ENCODE peak calls at places on chromosomes 13 and 19, in five cellular contexts. X is heart left ventricle, A is OCI-LY7, L is neuronal stem cell, O is fibroblast of lung. Z is an unnamed sample. For H3K4me1, the result is how much of the 10 kb centered on the place peaks cover.

GRCh38 chr13:82688400-82688999 is 1193.8 kb downstream of the SLITRK1 start:
- DNase-seq in O (peak), X (no peak), L (no peak), A (no peak), Z (no peak)

GRCh38 chr13:46170687-46171086 is 11.3 kb downstream of the LCP1 start:
- DNase-seq in X (no peak), O (no peak), A (peak), L (peak), Z (no peak)

GRCh38 chr13:41050041-41050440 is 11.3 kb upstream of the WBP4 start:
- DNase-seq in X (no peak), O (no peak), L (no peak), A (no peak), Z (no peak)

GRCh38 chr19:45075215-45076028 is 856 bp downstream of the ZNF296 start:
- DNase-seq in O (peak), X (peak), L (no peak), A (peak), Z (peak)

GRCh38 chr19:3450796-3451411 is 29.4 kb downstream of the SMIM24 start:
- DNase-seq in A (no peak), L (no peak), O (peak), X (peak), Z (peak)

GRCh38 chr19:10751109-10751972 is 33.5 kb downstream of the DNM2 start:
- DNase-seq in A (no peak), L (no peak), O (no peak), X (peak), Z (no peak)

GRCh38 chr19:47897857-47898256 is 11.7 kb upstream of the SULT2A1 start:
- DNase-seq in L (no peak), X (no peak), O (no peak), A (no peak), Z (no peak)

GRCh38 chr19:40553885-40554857 is 22.5 kb upstream of the SHKBP1 start:
- DNase-seq in L (no peak), A (no peak), X (no peak), O (no peak), Z (no peak)

GRCh38 chr19:13074378-13074777 is 28.3 kb downstream of the LYL1 start:
- DNase-seq in O (no peak), L (no peak), A (no peak), X (no peak), Z (no peak)

GRCh38 chr13:42883142-42883541 is 101.8 kb downstream of the FAM216B start:
- DNase-seq in L (no peak), X (no peak), O (no peak), A (no peak), Z (no peak)

GRCh38 chr13:90868321-90868920 is 479.1 kb upstream of the MIR17HG start:
- DNase-seq in A (peak), L (peak), X (no peak), O (peak), Z (no peak)

GRCh38 chr19:18834644-18834984 is 2.9 kb downstream of the UPF1 start:
- DNase-seq in A (no peak), L (no peak), O (no peak), X (no peak), Z (no peak)

GRCh38 chr19:55676384-55676783 is 1.4 kb downstream of the EPN1 start:
- DNase-seq in O (peak), L (no peak), A (peak), X (no peak), Z (peak)

GRCh38 chr19:30931307-30931706 is 417.9 kb downstream of the TSHZ3 start:
- DNase-seq in L (no peak), A (no peak), O (no peak), X (no peak), Z (no peak)

GRCh38 chr13:107205318-107206112 is 637.6 kb upstream of the ARGLU1 start:
- DNase-seq in X (peak), O (peak), L (peak), A (peak), Z (peak)

GRCh38 chr13:21045101-21045500 is 16.3 kb downstream of the LATS2 start:
- DNase-seq in O (no peak), L (no peak), A (no peak), X (no peak), Z (no peak)

GRCh38 chr13:21046203-21046602 is 15.2 kb downstream of the LATS2 start:
- DNase-seq in A (no peak), X (no peak), L (no peak), O (no peak), Z (no peak)

GRCh38 chr13:21047087-21047486 is 14.3 kb downstream of the LATS2 start:
- DNase-seq in L (no peak), A (no peak), O (no peak), X (no peak), Z (peak)

GRCh38 chr13:21040120-21040834 is 21.1 kb downstream of the LATS2 start:
- DNase-seq in L (no peak), A (no peak), X (no peak), O (no peak), Z (no peak)

DNA sequence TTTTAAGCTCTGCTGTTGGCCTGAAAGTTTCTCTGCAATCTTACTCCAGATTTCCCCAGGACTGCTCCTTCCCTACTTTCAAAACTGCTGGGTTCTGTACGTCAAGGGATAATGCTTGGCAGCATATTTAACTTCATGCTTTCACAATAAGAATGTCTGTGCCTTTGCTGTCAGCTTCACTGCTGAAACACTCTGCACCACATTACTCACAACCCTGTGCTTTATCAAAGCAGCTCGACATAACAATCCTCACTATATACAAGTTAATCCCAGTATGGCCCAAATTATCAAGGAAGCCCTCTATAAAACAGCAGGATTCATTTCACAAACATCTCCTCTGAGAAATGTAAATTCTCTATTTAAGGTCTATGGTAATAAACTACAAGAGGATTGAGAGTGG is 17.5 kb downstream of the LATS2 start:
- DNase-seq in O (peak), L (no peak), A (no peak), X (no peak), Z (no peak)
- H3K4me1 ChIP-seq in O (under half), L (under half), A (under half), X (half or more), Z (half or more)

GRCh38 chr19:46862504-46862835 is 1.7 kb downstream of the ARHGAP35 start:
- DNase-seq in L (no peak), O (no peak), A (no peak), X (no peak), Z (no peak)

GRCh38 chr19:46860125-46860845 is 512 bp upstream of the ARHGAP35 start:
- DNase-seq in X (peak), L (peak), A (peak), O (peak), Z (peak)

GRCh38 chr19:46860846-46861690 is at the start of gene ARHGAP35:
- DNase-seq in A (peak), X (no peak), O (no peak), L (no peak), Z (no peak)

GRCh38 chr19:46861691-46862503 is 1.1 kb downstream of the ARHGAP35 start:
- DNase-seq in A (peak), X (peak), O (no peak), L (no peak), Z (no peak)

DNA sequence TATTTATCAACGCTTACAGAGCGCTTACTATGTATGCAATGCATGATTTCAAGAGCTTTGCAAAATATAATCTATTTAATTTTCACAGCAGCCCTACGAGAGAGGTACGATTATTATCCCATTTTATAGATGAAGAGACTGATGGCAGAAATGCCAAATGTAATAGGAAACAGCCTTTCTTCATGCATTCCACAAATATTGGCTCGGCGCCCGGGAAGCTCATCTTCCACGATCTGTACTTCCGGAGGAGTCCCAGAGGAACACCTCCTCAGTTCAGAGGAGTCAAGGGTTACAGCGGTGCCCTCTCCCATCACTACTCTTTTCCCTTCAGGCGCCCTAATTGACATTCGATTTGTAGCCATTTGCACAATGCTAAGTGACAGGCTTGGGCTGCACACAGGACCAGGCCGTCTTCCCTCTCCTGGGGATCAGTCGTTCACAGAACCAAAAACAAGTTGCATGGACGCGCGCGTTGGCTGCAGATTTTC is 1.1 kb upstream of the ARHGAP35 start:
- DNase-seq in A (no peak), L (no peak), X (peak), O (no peak), Z (peak)
- H3K4me1 ChIP-seq in A (under half), L (under half), X (under half), O (under half), Z (under half)

GRCh38 chr19:4636761-4637160 is 2.6 kb upstream of the TNFAIP8L1 start:
- DNase-seq in X (no peak), L (no peak), O (no peak), A (no peak), Z (no peak)
- H3K4me1 ChIP-seq in X (under half), L (under half), O (under half), A (under half), Z (under half)

GRCh38 chr13:114266241-114266640 is 15.2 kb upstream of the UPF3A start:
- DNase-seq in X (no peak), L (no peak), O (no peak), A (no peak), Z (no peak)

GRCh38 chr13:114261328-114261965 is 20.0 kb upstream of the UPF3A start:
- DNase-seq in O (peak), X (no peak), A (no peak), L (no peak), Z (no peak)

GRCh38 chr13:114260818-114261217 is 20.6 kb upstream of the UPF3A start:
- DNase-seq in L (no peak), O (no peak), X (no peak), A (peak), Z (no peak)

GRCh38 chr13:114264886-114265611 is 16.4 kb upstream of the UPF3A start:
- DNase-seq in A (no peak), O (peak), X (no peak), L (no peak), Z (no peak)

DNA sequence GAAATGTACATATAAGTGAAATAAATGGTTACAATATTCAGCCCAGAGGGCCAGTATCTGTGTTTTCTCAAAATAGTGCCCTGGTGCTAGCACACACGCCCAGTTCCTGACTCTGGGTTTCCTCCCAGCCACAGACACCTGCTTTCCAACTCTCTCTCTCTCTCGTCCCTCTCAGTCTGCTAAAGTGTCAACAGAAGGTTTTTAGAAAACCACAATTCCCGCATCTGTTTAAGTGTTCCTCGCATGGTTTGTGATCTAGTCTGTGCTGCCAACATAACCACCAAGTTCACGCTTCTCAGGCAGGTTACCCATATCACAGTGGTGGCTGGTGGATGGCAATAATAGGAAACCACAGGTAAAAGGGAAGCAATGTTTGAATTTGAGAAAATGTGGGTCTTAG is 17.8 kb upstream of the UPF3A start:
- DNase-seq in X (no peak), O (peak), A (peak), L (no peak), Z (no peak)
- H3K4me1 ChIP-seq in X (under half), O (under half), A (half or more), L (under half), Z (under half)

GRCh38 chr13:79543883-79544282 is 62.9 kb downstream of the NDFIP2 start:
- DNase-seq in X (no peak), O (no peak), A (no peak), L (no peak), Z (no peak)

GRCh38 chr13:79549355-79550106 is 68.6 kb downstream of the NDFIP2 start:
- DNase-seq in L (no peak), A (no peak), O (peak), X (no peak), Z (no peak)

GRCh38 chr13:79547821-79548220 is 66.9 kb downstream of the NDFIP2 start:
- DNase-seq in A (no peak), X (no peak), O (peak), L (peak), Z (no peak)

GRCh38 chr13:79548886-79549285 is 67.9 kb downstream of the NDFIP2 start:
- DNase-seq in X (no peak), A (no peak), L (no peak), O (no peak), Z (no peak)

GRCh38 chr13:79547211-79547610 is 66.3 kb downstream of the NDFIP2 start:
- DNase-seq in A (no peak), L (no peak), O (no peak), X (no peak), Z (no peak)
- H3K4me1 ChIP-seq in A (under half), L (under half), O (under half), X (under half), Z (under half)

GRCh38 chr13:114229486-114229885 is 5.2 kb upstream of the CDC16 start:
- DNase-seq in O (peak), X (no peak), A (no peak), L (no peak), Z (no peak)
- H3K4me1 ChIP-seq in O (under half), X (under half), A (under half), L (under half), Z (under half)

GRCh38 chr19:34181111-34181864 is 9.0 kb downstream of the LSM14A start:
- DNase-seq in X (no peak), A (no peak), O (peak), L (no peak), Z (no peak)
- H3K4me1 ChIP-seq in X (half or more), A (half or more), O (under half), L (under half), Z (half or more)